ENCODE peak calls at places on chromosomes 4 and X, in four cellular contexts. One of them, this sample, is unnamed.
A peak's percentile ranks its signal among the peaks of the same experiment; 100 is the strongest.

GRCh38 chrX:68072016-68072415 is 361.3 kb downstream of the OPHN1 start:
- DNase-seq in A549: no peak
- DNase-seq in HepG2: no peak
- DNase-seq in K562: no peak
- DNase-seq in this sample: no peak

GRCh38 chr4:140018931-140019618 is 134.9 kb downstream of the MAML3 start:
- DNase-seq in A549: peak; percentile 91
- DNase-seq in HepG2: peak; percentile 6
- DNase-seq in K562: no peak
- DNase-seq in this sample: no peak

GRCh38 chr4:145231906-145232700 is 51.7 kb upstream of the OTUD4 start:
- DNase-seq in A549: no peak
- DNase-seq in HepG2: no peak
- DNase-seq in K562: no peak
- DNase-seq in this sample: no peak

GRCh38 chr4:37389967-37390580 is 145.5 kb downstream of the NWD2 start:
- DNase-seq in K562: peak; percentile 59
- DNase-seq in HepG2: peak; percentile 48
- DNase-seq in A549: peak; percentile 46
- DNase-seq in this sample: no peak

GRCh38 chr4:45033676-45034410 is 307.5 kb upstream of the GNPDA2 start:
- DNase-seq in A549: no peak
- DNase-seq in HepG2: no peak
- DNase-seq in K562: no peak
- DNase-seq in this sample: no peak

GRCh38 chr4:41525129-41525528 is 12.8 kb upstream of the LIMCH1 start:
- DNase-seq in HepG2: no peak
- DNase-seq in K562: no peak
- DNase-seq in A549: peak; percentile 92
- DNase-seq in this sample: no peak

GRCh38 chr4:27010334-27010940 is 149.8 kb downstream of the STIM2 start:
- DNase-seq in HepG2: peak; percentile 46
- DNase-seq in K562: peak; percentile 64
- DNase-seq in A549: peak; percentile 48
- DNase-seq in this sample: peak; percentile 16

GRCh38 chr4:54296548-54297203 is 67.6 kb downstream of the PDGFRA start:
- DNase-seq in HepG2: peak; percentile 30
- DNase-seq in K562: no peak
- DNase-seq in A549: no peak
- DNase-seq in this sample: no peak

GRCh38 chr4:60403986-60404385 is 796.1 kb upstream of the ADGRL3 start:
- DNase-seq in A549: no peak
- DNase-seq in K562: no peak
- DNase-seq in HepG2: no peak
- DNase-seq in this sample: no peak

GRCh38 chrX:103687696-103688191 is 1.2 kb upstream of the MORF4L2 start:
- DNase-seq in A549: peak; percentile 85
- DNase-seq in K562: peak; percentile 81
- DNase-seq in HepG2: peak; percentile 67
- DNase-seq in this sample: peak; percentile 37

GRCh38 chr4:98166025-98166730 is 22.9 kb upstream of the STPG2 start:
- DNase-seq in A549: peak; percentile 45
- DNase-seq in HepG2: no peak
- DNase-seq in K562: no peak
- DNase-seq in this sample: no peak

GRCh38 chrX:97311066-97311778 is 427.5 kb downstream of the RPA4 start:
- DNase-seq in HepG2: no peak
- DNase-seq in A549: no peak
- DNase-seq in K562: no peak
- DNase-seq in this sample: no peak

GRCh38 chr4:185865901-185866328 is 53.9 kb upstream of the SORBS2 start:
- DNase-seq in K562: no peak
- DNase-seq in A549: no peak
- DNase-seq in HepG2: no peak
- DNase-seq in this sample: no peak

GRCh38 chr4:136651932-136652331 is 880.4 kb downstream of the PCDH18 start:
- DNase-seq in HepG2: no peak
- DNase-seq in A549: no peak
- DNase-seq in K562: no peak
- DNase-seq in this sample: no peak

GRCh38 chr4:108834787-108835384 is 72.0 kb upstream of the ETNPPL start:
- DNase-seq in A549: peak; percentile 17
- DNase-seq in K562: peak; percentile 44
- DNase-seq in HepG2: peak; percentile 23
- DNase-seq in this sample: no peak

GRCh38 chrX:70039758-70040157 is 10.0 kb downstream of the AWAT2 start:
- DNase-seq in K562: no peak
- DNase-seq in HepG2: no peak
- DNase-seq in A549: no peak
- DNase-seq in this sample: no peak

GRCh38 chrX:109635151-109635550 is 10.2 kb upstream of the KCNE5 start:
- DNase-seq in HepG2: no peak
- DNase-seq in K562: peak; percentile 34
- DNase-seq in A549: peak; percentile 15
- DNase-seq in this sample: no peak

GRCh38 chr4:2412534-2412884 is 5.9 kb downstream of the ZFYVE28 start:
- DNase-seq in A549: peak; percentile 50
- DNase-seq in HepG2: no peak
- DNase-seq in K562: peak; percentile 83
- DNase-seq in this sample: no peak

GRCh38 chr4:184792950-184793555 is 32.7 kb downstream of the ACSL1 start:
- DNase-seq in A549: peak; percentile 20
- DNase-seq in HepG2: peak; percentile 9
- DNase-seq in K562: peak; percentile 45
- DNase-seq in this sample: no peak

GRCh38 chrX:10089378-10089795 is 67.4 kb upstream of the CLCN4 start:
- DNase-seq in HepG2: no peak
- DNase-seq in K562: no peak
- DNase-seq in A549: peak; percentile 36
- DNase-seq in this sample: no peak

GRCh38 chr4:72418458-72418857 is 150.6 kb downstream of the ADAMTS3 start:
- DNase-seq in A549: no peak
- DNase-seq in HepG2: no peak
- DNase-seq in K562: peak; percentile 36
- DNase-seq in this sample: no peak

GRCh38 chrX:40871385-40872082 is 136.2 kb upstream of the MED14 start:
- DNase-seq in HepG2: no peak
- DNase-seq in A549: no peak
- DNase-seq in K562: no peak
- DNase-seq in this sample: peak; percentile 87

GRCh38 chr4:90852232-90852631 is 725.0 kb downstream of the CCSER1 start:
- DNase-seq in K562: no peak
- DNase-seq in HepG2: no peak
- DNase-seq in A549: no peak
- DNase-seq in this sample: no peak

GRCh38 chrX:40933132-40934078 is 151.8 kb upstream of the USP9X start:
- DNase-seq in K562: peak; percentile 83
- DNase-seq in HepG2: no peak
- DNase-seq in A549: peak; percentile 36
- DNase-seq in this sample: peak; percentile 31

GRCh38 chr4:181550381-181550780 is 692.8 kb upstream of the TENM3 start:
- DNase-seq in HepG2: no peak
- DNase-seq in K562: no peak
- DNase-seq in A549: no peak
- DNase-seq in this sample: no peak

GRCh38 chrX:65241059-65241721 is 264.9 kb upstream of the ZC4H2 start:
- DNase-seq in K562: no peak
- DNase-seq in A549: no peak
- DNase-seq in HepG2: peak; percentile 83
- DNase-seq in this sample: no peak

GRCh38 chrX:131764224-131764623 is 220.3 kb downstream of the OR13H1 start:
- DNase-seq in A549: no peak
- DNase-seq in HepG2: no peak
- DNase-seq in K562: no peak
- DNase-seq in this sample: no peak

GRCh38 chr4:117085185-117085701 is at the start of gene TRAM1L1:
- DNase-seq in A549: peak; percentile 61
- DNase-seq in K562: peak; percentile 56
- DNase-seq in HepG2: peak; percentile 30
- DNase-seq in this sample: no peak

GRCh38 chr4:2318476-2318875 is 56.6 kb upstream of the MXD4 start:
- DNase-seq in HepG2: no peak
- DNase-seq in K562: no peak
- DNase-seq in A549: no peak
- DNase-seq in this sample: no peak

GRCh38 chr4:73230865-73231517 is 27.6 kb downstream of the ANKRD17 start:
- DNase-seq in K562: peak; percentile 56
- DNase-seq in A549: no peak
- DNase-seq in HepG2: no peak
- DNase-seq in this sample: no peak

GRCh38 chr4:3489451-3489962 is 26.4 kb downstream of the DOK7 start:
- DNase-seq in A549: peak; percentile 38
- DNase-seq in K562: no peak
- DNase-seq in HepG2: no peak
- DNase-seq in this sample: no peak

GRCh38 chrX:107935200-107935599 is 47.0 kb downstream of the TEX13B start:
- DNase-seq in A549: peak; percentile 40
- DNase-seq in K562: no peak
- DNase-seq in HepG2: no peak
- DNase-seq in this sample: no peak

GRCh38 chrX:72540318-72540717 is 32.3 kb downstream of the HDAC8 start:
- DNase-seq in HepG2: peak; percentile 9
- DNase-seq in K562: peak; percentile 3
- DNase-seq in A549: peak; percentile 15
- DNase-seq in this sample: no peak

GRCh38 chrX:72545990-72546389 is 26.7 kb downstream of the HDAC8 start:
- DNase-seq in A549: peak; percentile 20
- DNase-seq in K562: no peak
- DNase-seq in HepG2: peak; percentile 2
- DNase-seq in this sample: no peak
- TF ChIP-seq ESRRA in A549: no peak
- TF ChIP-seq ESRRA in K562: no peak
- TF ChIP-seq ESRRA in HepG2: no peak
- TF ChIP-seq ESRRA in this sample: no peak

DNA sequence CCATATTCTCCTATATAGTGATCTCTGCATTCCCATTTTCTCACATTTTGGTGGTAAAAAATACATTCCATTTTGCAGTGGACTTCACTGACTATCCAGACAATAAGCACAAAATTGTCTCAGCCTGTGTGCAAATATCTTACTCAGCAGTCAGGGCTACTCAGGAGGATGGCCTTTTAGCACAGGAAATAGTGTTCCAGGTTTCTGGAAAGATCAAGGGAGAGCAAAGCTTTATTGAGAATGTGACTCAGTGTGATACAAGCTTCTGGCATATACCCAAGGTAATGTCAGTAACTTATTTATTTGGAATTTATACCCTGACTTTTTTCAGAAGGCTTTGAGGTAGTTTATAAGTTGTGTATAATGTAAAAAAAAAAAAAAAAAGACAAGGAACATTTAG is 233.4 kb downstream of the TEX13A start:
- DNase-seq in K562: no peak
- DNase-seq in A549: no peak
- DNase-seq in HepG2: no peak
- DNase-seq in this sample: no peak
- TF ChIP-seq CHD4 in K562: no peak
- TF ChIP-seq CHD4 in A549: no peak
- TF ChIP-seq CHD4 in HepG2: no peak
- TF ChIP-seq CHD4 in this sample: no peak

GRCh38 chr4:137994858-137995257 is 247.3 kb downstream of the SLC7A11 start:
- DNase-seq in A549: no peak
- DNase-seq in HepG2: no peak
- DNase-seq in K562: no peak
- DNase-seq in this sample: no peak
- TF ChIP-seq ESRRA in A549: no peak
- TF ChIP-seq ESRRA in HepG2: no peak
- TF ChIP-seq ESRRA in K562: no peak
- TF ChIP-seq ESRRA in this sample: no peak

DNA sequence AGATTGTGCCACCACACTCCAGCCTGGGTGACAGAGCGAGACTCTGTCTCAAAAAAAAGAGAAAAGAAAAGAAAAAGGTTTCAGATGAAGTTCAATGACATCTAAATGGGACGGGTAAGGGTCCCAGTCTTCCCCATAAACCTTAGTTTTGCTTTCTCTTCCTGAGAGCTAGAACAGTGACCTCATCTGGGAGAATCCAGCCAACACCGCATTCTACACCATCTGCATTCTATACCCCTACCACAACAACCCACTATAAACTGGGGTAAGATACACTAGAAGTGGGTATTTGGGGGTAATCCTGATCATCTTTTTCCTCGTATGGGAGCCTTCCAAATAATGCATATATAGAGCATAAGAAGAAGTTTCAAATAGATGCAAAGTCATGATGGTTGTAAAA is 18.2 kb downstream of the SLC25A43 start:
- DNase-seq in K562: no peak
- DNase-seq in A549: no peak
- DNase-seq in HepG2: no peak
- DNase-seq in this sample: no peak
- TF ChIP-seq CHD4 in K562: no peak
- TF ChIP-seq CHD4 in A549: no peak
- TF ChIP-seq CHD4 in HepG2: no peak
- TF ChIP-seq CHD4 in this sample: no peak

GRCh38 chr4:40164459-40164858 is 32.4 kb upstream of the RHOH start:
- DNase-seq in HepG2: no peak
- DNase-seq in K562: no peak
- DNase-seq in A549: no peak
- DNase-seq in this sample: no peak

GRCh38 chr4:40170588-40170987 is 26.2 kb upstream of the RHOH start:
- DNase-seq in A549: no peak
- DNase-seq in K562: no peak
- DNase-seq in HepG2: no peak
- DNase-seq in this sample: no peak

GRCh38 chr4:40160258-40160657 is 36.6 kb upstream of the RHOH start:
- DNase-seq in A549: no peak
- DNase-seq in K562: no peak
- DNase-seq in HepG2: no peak
- DNase-seq in this sample: no peak

GRCh38 chr4:40168070-40168469 is 28.8 kb upstream of the RHOH start:
- DNase-seq in A549: no peak
- DNase-seq in HepG2: no peak
- DNase-seq in K562: no peak
- DNase-seq in this sample: no peak

DNA sequence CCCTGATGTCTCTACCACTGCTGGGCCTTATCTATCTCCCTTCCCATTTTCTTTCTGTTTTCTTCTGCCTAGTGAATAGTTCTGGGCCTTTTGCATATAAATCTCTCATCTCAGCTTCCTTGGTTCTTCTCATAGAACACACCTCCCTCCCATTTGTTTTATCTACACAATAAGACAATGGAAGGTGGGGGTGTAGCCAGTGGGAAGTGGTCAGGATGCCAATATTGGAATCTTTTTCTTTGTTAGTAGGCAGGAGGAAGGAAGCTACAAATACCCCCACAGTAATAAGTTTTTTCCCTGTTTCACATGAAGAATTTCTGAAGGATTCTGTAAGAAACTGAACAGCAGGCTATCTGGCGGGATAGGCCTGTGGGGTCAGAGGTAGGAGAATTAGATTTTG is 30.9 kb upstream of the RHOH start:
- DNase-seq in A549: no peak
- DNase-seq in K562: no peak
- DNase-seq in HepG2: no peak
- DNase-seq in this sample: no peak
- TF ChIP-seq ESRRA in A549: no peak
- TF ChIP-seq ESRRA in K562: no peak
- TF ChIP-seq ESRRA in HepG2: no peak
- TF ChIP-seq ESRRA in this sample: no peak

GRCh38 chr4:180234730-180235129 is 2008.5 kb upstream of the TENM3 start:
- DNase-seq in A549: no peak
- DNase-seq in HepG2: no peak
- DNase-seq in K562: no peak
- DNase-seq in this sample: no peak
- TF ChIP-seq CHD4 in A549: no peak
- TF ChIP-seq CHD4 in HepG2: no peak
- TF ChIP-seq CHD4 in K562: no peak
- TF ChIP-seq CHD4 in this sample: no peak

This sample was measured in GM12878.